ENCODE peak calls at places on chromosome 4, in five cellular contexts. J is Calu3, F is B cell, L is MCF 10A, K is brain microvascular endothelial cell. C is an unnamed sample.

GRCh38 chr4:185426960-185427688 is 1.4 kb upstream of the UFSP2 start:
- DNase-seq in K (no peak), L (no peak), J (no peak), F (no peak), C (no peak)

GRCh38 chr4:5164221-5164912 is 113.1 kb downstream of the STK32B start:
- DNase-seq in J (no peak), F (no peak), K (no peak), L (no peak), C (no peak)

GRCh38 chr4:76198411-76199237 is 15.0 kb downstream of the SCARB2 start:
- DNase-seq in L (peak), K (peak), J (no peak), F (no peak), C (peak)

GRCh38 chr4:22240814-22241213 is 275.1 kb downstream of the ADGRA3 start:
- DNase-seq in J (no peak), L (no peak), F (no peak), K (no peak), C (no peak)

GRCh38 chr4:8646296-8647093 is 53.9 kb downstream of the CPZ start:
- DNase-seq in F (no peak), K (no peak), L (no peak), J (no peak), C (no peak)

GRCh38 chr4:145716200-145716599 is 36.3 kb downstream of the C4orf51 start:
- DNase-seq in J (no peak), K (no peak), L (no peak), F (no peak), C (no peak)

GRCh38 chr4:173793937-173794510 is 264.0 kb upstream of the HAND2 start:
- DNase-seq in K (no peak), L (no peak), J (no peak), F (no peak), C (no peak)

GRCh38 chr4:93835929-93836328 is 7.4 kb downstream of the ATOH1 start:
- DNase-seq in K (no peak), L (no peak), F (no peak), J (no peak), C (no peak)

GRCh38 chr4:39937683-39938268 is 39.9 kb downstream of the PDS5A start:
- DNase-seq in F (no peak), J (no peak), L (no peak), K (no peak), C (peak)

GRCh38 chr4:18670034-18670433 is 648.5 kb upstream of the LCORL start:
- DNase-seq in J (no peak), L (no peak), F (no peak), K (no peak), C (no peak)

GRCh38 chr4:16418814-16419213 is 192.5 kb upstream of the TAPT1 start:
- DNase-seq in K (peak), L (peak), F (no peak), J (no peak), C (no peak)
- TF ChIP-seq CTCF in K (no peak), L (no peak), F (no peak), J (no peak), C (no peak)

GRCh38 chr4:81919238-81919637 is 447.5 kb upstream of the RASGEF1B start:
- DNase-seq in L (peak), F (peak), K (peak), J (peak), C (no peak)
- TF ChIP-seq CTCF in L (peak), F (peak), K (peak), J (peak), C (peak)

GRCh38 chr4:2060578-2061207 is 1.6 kb downstream of the NAT8L start:
- DNase-seq in F (no peak), L (no peak), J (no peak), K (no peak), C (no peak)

GRCh38 chr4:2057382-2058065 is 1.6 kb upstream of the NAT8L start:
- DNase-seq in F (no peak), K (no peak), J (no peak), L (no peak), C (no peak)

GRCh38 chr4:2058264-2059033 is 678 bp upstream of the NAT8L start:
- DNase-seq in J (no peak), K (no peak), F (peak), L (no peak), C (peak)

GRCh38 chr4:2059726-2060577 is 825 bp downstream of the NAT8L start:
- DNase-seq in L (no peak), K (no peak), F (peak), J (no peak), C (peak)

GRCh38 chr4:2059034-2059725 is at the start of gene NAT8L:
- DNase-seq in F (peak), L (peak), J (no peak), K (no peak), C (peak)
- TF ChIP-seq CTCF in F (no peak), L (no peak), J (no peak), K (no peak), C (no peak)

DNA sequence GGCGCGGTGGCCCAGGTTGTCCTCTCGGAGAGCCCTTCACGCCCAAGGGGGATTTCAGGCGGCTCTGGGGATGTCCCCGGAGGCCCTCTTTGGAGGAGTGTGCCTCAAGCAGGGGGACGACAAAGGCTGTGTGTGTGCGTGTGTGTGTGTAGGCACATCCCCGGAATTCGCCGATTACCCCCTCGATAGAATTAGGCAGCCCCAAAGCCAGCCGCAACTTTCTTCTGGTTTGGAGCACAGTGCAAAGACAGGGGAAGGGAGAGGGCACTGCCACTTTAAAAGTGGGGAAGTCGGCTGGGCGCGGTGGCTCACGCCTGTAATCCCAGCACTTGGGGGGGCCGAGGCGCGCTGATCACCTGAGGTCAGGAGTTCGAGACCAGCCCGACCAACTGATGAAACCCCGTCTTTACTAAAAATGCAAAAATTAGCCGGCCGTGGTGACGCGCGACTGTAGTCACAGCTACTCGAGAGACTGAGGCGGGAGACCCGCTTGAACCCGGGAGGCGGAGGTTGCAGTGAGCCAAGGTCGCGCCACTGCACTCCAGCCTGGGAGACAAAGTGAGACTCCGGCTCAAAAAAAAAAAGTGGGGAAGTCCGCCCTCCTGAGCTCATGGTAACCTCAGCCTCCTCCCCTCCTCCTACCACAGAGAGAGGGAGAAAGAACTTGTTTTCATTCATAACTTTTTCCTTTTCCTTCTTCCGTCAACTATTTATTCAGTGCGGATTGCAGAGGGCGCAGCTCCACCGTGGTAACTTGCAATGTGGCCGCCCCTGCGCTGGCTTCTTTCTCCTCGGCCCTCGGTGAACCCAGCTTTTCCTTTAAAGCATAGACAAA is 2.4 kb downstream of the SPRY1 start:
- DNase-seq in J (peak), F (peak), L (peak), K (peak), C (peak)
- TF ChIP-seq CTCF in J (no peak), F (no peak), L (peak), K (peak), C (peak)

GRCh38 chr4:134465417-134465816 is 263.8 kb upstream of the PABPC4L start:
- DNase-seq in K (no peak), L (no peak), J (no peak), F (no peak), C (no peak)
- TF ChIP-seq CTCF in K (no peak), L (no peak), J (no peak), F (no peak), C (no peak)

GRCh38 chr4:3193531-3194203 is 55.3 kb upstream of the MSANTD1 start:
- DNase-seq in J (no peak), F (no peak), K (no peak), L (peak), C (no peak)
- TF ChIP-seq CTCF in J (no peak), F (peak), K (peak), L (peak), C (peak)